ENCODE peak calls at places on chromosome 21, in ten cellular contexts. Q, S, F, E, J, R, G, H, P and B are unnamed samples.

GRCh38 chr21:42414928-42415769 is 11.4 kb downstream of the UBASH3A start:
- DNase-seq in G (peak; percentile 99), R (peak; percentile 83), P (no peak), J (peak; percentile 53), E (peak; percentile 85), S (no peak), Q (no peak), H (no peak), F (peak; percentile 79), B (peak; percentile 86)

GRCh38 chr21:29376556-29376955 is 77.8 kb downstream of the BACH1 start:
- DNase-seq in F (peak; percentile 6), E (peak; percentile 20), G (peak; percentile 55), R (peak; percentile 17), H (no peak), P (peak; percentile 29), J (peak; percentile 36), S (no peak), Q (no peak), B (no peak)

GRCh38 chr21:24375201-24375600 is 1232.1 kb downstream of the MRPL39 start:
- DNase-seq in J (peak; percentile 24), S (no peak), F (no peak), E (no peak), H (no peak), P (no peak), R (no peak), G (no peak), Q (no peak), B (no peak)

GRCh38 chr21:43734131-43734634 is 15.3 kb downstream of the PDXK start:
- DNase-seq in R (peak; percentile 49), H (no peak), F (no peak), S (no peak), J (no peak), Q (no peak), G (no peak), E (peak; percentile 76), P (no peak), B (peak; percentile 18)

GRCh38 chr21:44349416-44349846 is 4.0 kb upstream of the TRPM2 start:
- DNase-seq in S (no peak), G (no peak), F (no peak), J (no peak), P (no peak), E (no peak), R (no peak), H (no peak), Q (no peak), B (no peak)

GRCh38 chr21:32800056-32800455 is 28.5 kb upstream of the PAXBP1 start:
- DNase-seq in E (no peak), J (no peak), F (no peak), G (no peak), Q (no peak), R (no peak), P (no peak), S (no peak), H (no peak), B (no peak)

GRCh38 chr21:43827015-43827611 is 37.7 kb downstream of the RRP1 start:
- DNase-seq in E (peak; percentile 74), J (peak; percentile 71), P (peak; percentile 28), F (no peak), R (peak; percentile 56), Q (no peak), S (no peak), H (no peak), G (no peak), B (peak; percentile 37)

GRCh38 chr21:36111238-36111637 is 23.6 kb upstream of the CBR3 start:
- DNase-seq in J (no peak), H (no peak), S (peak; percentile 56), R (no peak), P (no peak), Q (no peak), F (no peak), E (peak; percentile 23), G (no peak), B (no peak)

GRCh38 chr21:38506606-38507331 is 8.5 kb upstream of the ERG start:
- DNase-seq in F (no peak), E (no peak), S (peak; percentile 45), J (no peak), R (no peak), G (no peak), H (no peak), P (no peak), Q (no peak), B (no peak)

GRCh38 chr21:14603202-14603601 is 57.1 kb upstream of the SAMSN1 start:
- DNase-seq in H (no peak), E (peak; percentile 49), P (peak; percentile 7), G (no peak), J (no peak), S (no peak), R (peak; percentile 85), F (no peak), Q (no peak), B (peak; percentile 59)

GRCh38 chr21:43619856-43620255 is 39.4 kb downstream of the HSF2BP start:
- DNase-seq in E (no peak), J (no peak), S (no peak), Q (no peak), H (no peak), P (no peak), G (no peak), F (no peak), R (no peak), B (no peak)

GRCh38 chr21:42319851-42320602 is 4.8 kb upstream of the TFF3 start:
- DNase-seq in G (no peak), H (no peak), R (no peak), J (peak; percentile 15), F (no peak), E (no peak), Q (no peak), P (no peak), S (peak; percentile 56), B (no peak)

GRCh38 chr21:9759972-9760371 is 761.4 kb upstream of the TPTE start:
- DNase-seq in R (no peak), E (no peak), H (no peak), G (no peak), F (no peak), Q (no peak), J (no peak), P (no peak), S (no peak), B (no peak)

GRCh38 chr21:29558331-29558730 is 259.6 kb downstream of the BACH1 start:
- DNase-seq in Q (no peak), F (no peak), S (no peak), P (no peak), J (no peak), R (no peak), H (no peak), E (no peak), G (no peak), B (no peak)

GRCh38 chr21:28822882-28823335 is 169.8 kb downstream of the LTN1 start:
- DNase-seq in S (no peak), P (peak; percentile 67), Q (no peak), E (peak; percentile 3), F (no peak), G (no peak), J (no peak), H (no peak), R (no peak), B (peak; percentile 30)

GRCh38 chr21:40129809-40130208 is 262.6 kb downstream of the PCP4 start:
- DNase-seq in F (no peak), H (no peak), Q (no peak), E (no peak), P (no peak), G (no peak), R (no peak), S (no peak), J (no peak), B (no peak)

GRCh38 chr21:45942011-45942546 is 39.5 kb upstream of the COL6A1 start:
- DNase-seq in S (peak; percentile 46), G (no peak), P (no peak), F (no peak), Q (no peak), E (no peak), H (no peak), R (no peak), J (no peak), B (no peak)

GRCh38 chr21:25199944-25200343 is 407.3 kb downstream of the MRPL39 start:
- DNase-seq in F (no peak), P (no peak), E (no peak), G (no peak), S (no peak), Q (no peak), R (no peak), H (no peak), J (no peak), B (no peak)

GRCh38 chr21:35904995-35905972 is 155.0 kb downstream of the SETD4 start:
- DNase-seq in F (no peak), E (peak; percentile 76), G (no peak), H (no peak), S (no peak), R (no peak), Q (no peak), J (no peak), P (peak; percentile 25), B (peak; percentile 67)